ENCODE peak calls at places on chromosomes 16 and 17, in seven cellular contexts. X is heart right ventricle, G is EH, P is sciatic nerve, V is RWPE1, U is right atrium auricular region, H is M059J. O is an unnamed sample.

GRCh38 chr16:15494231-15494630 is 59.8 kb downstream of the BMERB1 start:
- DNase-seq in X (no peak), G (peak), H (peak), U (no peak), V (no peak), P (no peak), O (no peak)

GRCh38 chr16:84502075-84502474 is 2.4 kb downstream of the MEAK7 start:
- DNase-seq in G (no peak), P (peak), V (peak), H (peak), U (no peak), X (no peak), O (no peak)

GRCh38 chr17:17020821-17021193 is 21.4 kb upstream of the MPRIP start:
- DNase-seq in U (no peak), G (no peak), V (no peak), X (no peak), H (no peak), P (no peak), O (no peak)

GRCh38 chr17:45751466-45751865 is 32.7 kb upstream of the CRHR1 start:
- DNase-seq in U (no peak), X (no peak), P (no peak), H (no peak), G (no peak), V (no peak), O (no peak)

GRCh38 chr16:58377932-58378331 is 14.3 kb upstream of the GINS3 start:
- DNase-seq in X (no peak), V (no peak), H (peak), U (no peak), P (no peak), G (peak), O (no peak)

GRCh38 chr17:1907818-1908698 is 78.3 kb downstream of the RPA1 start:
- DNase-seq in V (no peak), H (peak), X (no peak), G (peak), U (no peak), P (no peak), O (no peak)

GRCh38 chr17:16178836-16179235 is 36.5 kb downstream of the NCOR1 start:
- DNase-seq in X (no peak), G (no peak), P (no peak), U (no peak), V (no peak), H (no peak), O (no peak)

GRCh38 chr16:53220585-53220984 is 165.8 kb downstream of the CHD9 start:
- DNase-seq in U (no peak), P (no peak), V (no peak), H (peak), G (peak), X (no peak), O (no peak)

GRCh38 chr16:6753553-6753952 is 579.1 kb upstream of the RBFOX1 start:
- DNase-seq in U (no peak), V (no peak), X (no peak), H (no peak), G (no peak), P (no peak), O (no peak)

GRCh38 chr17:70185280-70185679 is 15.9 kb downstream of the KCNJ2 start:
- DNase-seq in G (no peak), U (no peak), P (no peak), H (no peak), V (no peak), X (no peak), O (no peak)

GRCh38 chr16:48014349-48015135 is 141.3 kb downstream of the ABCC12 start:
- DNase-seq in U (no peak), G (peak), V (peak), X (no peak), H (peak), P (no peak), O (no peak)

O was measured in CMK.